ENCODE peak calls at places on chromosomes 13 and 19, in nine cellular contexts. Z, E, J, B, Q, F, V, H and I are unnamed samples.

GRCh38 chr13:25965596-25965995 is 86.2 kb downstream of the SHISA2 start:
- DNase-seq in B (no peak), Z (no peak), F (no peak), E (no peak), J (no peak), Q (no peak), H (no peak), V (no peak), I (no peak)

GRCh38 chr19:41945135-41945766 is 13.9 kb downstream of the RABAC1 start:
- DNase-seq in Q (peak), E (peak), V (no peak), H (peak), Z (peak), B (no peak), J (no peak), F (peak), I (peak)

GRCh38 chr19:2260341-2260751 is 4.1 kb upstream of the JSRP1 start:
- DNase-seq in F (peak), Z (no peak), H (no peak), Q (no peak), J (no peak), V (peak), E (peak), B (no peak), I (peak)

GRCh38 chr13:102402292-102402691 is 444 bp upstream of the FGF14 start:
- DNase-seq in Q (peak), E (no peak), Z (no peak), J (no peak), F (no peak), V (no peak), B (no peak), H (no peak), I (no peak)

GRCh38 chr13:70941454-70941853 is 833.2 kb upstream of the KLHL1 start:
- DNase-seq in Q (no peak), F (no peak), E (no peak), V (no peak), J (no peak), B (no peak), H (no peak), Z (no peak), I (peak)

GRCh38 chr13:91313103-91313502 is 34.4 kb upstream of the MIR17HG start:
- DNase-seq in F (peak), H (no peak), Q (no peak), E (no peak), V (peak), B (no peak), J (peak), Z (no peak), I (peak)

GRCh38 chr13:48859168-48860105 is 116.3 kb upstream of the FNDC3A start:
- DNase-seq in V (no peak), Q (no peak), J (peak), E (peak), B (no peak), F (no peak), H (no peak), Z (no peak), I (peak)

GRCh38 chr13:110479215-110479545 is 82.3 kb downstream of the RAB20 start:
- DNase-seq in J (no peak), B (no peak), Z (no peak), E (no peak), Q (no peak), F (no peak), H (no peak), V (no peak), I (no peak)

GRCh38 chr19:39112338-39112890 is 13.2 kb upstream of the PAK4 start:
- DNase-seq in F (no peak), V (no peak), Q (no peak), B (no peak), H (no peak), Z (no peak), J (no peak), E (no peak), I (peak)

GRCh38 chr19:48135411-48135810 is 24.8 kb upstream of the PLA2G4C start:
- DNase-seq in E (peak), B (no peak), F (no peak), Z (no peak), V (no peak), H (no peak), J (no peak), Q (no peak), I (no peak)

GRCh38 chr19:34428549-34429285 is 536 bp downstream of the UBA2 start:
- DNase-seq in F (peak), V (peak), J (no peak), B (no peak), Z (peak), Q (no peak), E (no peak), H (no peak), I (peak)

GRCh38 chr13:87122551-87122950 is 548.6 kb upstream of the SLITRK5 start:
- DNase-seq in F (no peak), J (peak), Z (no peak), H (no peak), V (no peak), B (no peak), E (no peak), Q (no peak), I (no peak)

GRCh38 chr19:54209058-54209747 is 8.5 kb downstream of the RPS9 start:
- DNase-seq in E (no peak), F (no peak), J (no peak), Q (no peak), H (no peak), V (no peak), Z (no peak), B (no peak), I (peak)

GRCh38 chr13:110697842-110698241 is 8.1 kb downstream of the CARS2 start:
- DNase-seq in Z (no peak), E (no peak), Q (no peak), V (no peak), H (no peak), F (no peak), B (no peak), J (no peak), I (no peak)

GRCh38 chr19:42290523-42291436 is 11.2 kb upstream of the PRR19 start:
- DNase-seq in B (no peak), J (peak), Q (peak), H (no peak), F (peak), E (no peak), V (peak), Z (no peak), I (no peak)